ENCODE peak calls at places on chromosomes 2 and 18, in ten cellular contexts. One of them, this sample, is unnamed.

GRCh38 chr2:105812180-105813044 is 67.7 kb downstream of the NCK2 start:
- DNase-seq in upper lobe of right lung: no peak
- DNase-seq in progenitor cell of endocrine pancreas: no peak
- DNase-seq in body of pancreas: peak
- DNase-seq in fibroblast of mammary gland: peak
- DNase-seq in endothelial cell: no peak
- DNase-seq in brain microvascular endothelial cell: peak
- DNase-seq in pancreas: no peak
- DNase-seq in PC-9: no peak
- DNase-seq in mammary epithelial cell: peak
- DNase-seq in this sample: peak

GRCh38 chr2:20482711-20483110 is 35.8 kb downstream of the RHOB start:
- DNase-seq in endothelial cell: no peak
- DNase-seq in brain microvascular endothelial cell: no peak
- DNase-seq in body of pancreas: no peak
- DNase-seq in PC-9: no peak
- DNase-seq in fibroblast of mammary gland: no peak
- DNase-seq in pancreas: no peak
- DNase-seq in upper lobe of right lung: no peak
- DNase-seq in progenitor cell of endocrine pancreas: no peak
- DNase-seq in mammary epithelial cell: no peak
- DNase-seq in this sample: no peak

GRCh38 chr2:231222318-231223000 is 24.0 kb downstream of the ARMC9 start:
- DNase-seq in upper lobe of right lung: no peak
- DNase-seq in endothelial cell: no peak
- DNase-seq in progenitor cell of endocrine pancreas: no peak
- DNase-seq in fibroblast of mammary gland: no peak
- DNase-seq in mammary epithelial cell: no peak
- DNase-seq in body of pancreas: no peak
- DNase-seq in pancreas: no peak
- DNase-seq in brain microvascular endothelial cell: peak
- DNase-seq in PC-9: no peak
- DNase-seq in this sample: peak

GRCh38 chr2:226791056-226791486 is 8.5 kb downstream of the IRS1 start:
- DNase-seq in upper lobe of right lung: peak
- DNase-seq in mammary epithelial cell: peak
- DNase-seq in brain microvascular endothelial cell: peak
- DNase-seq in body of pancreas: peak
- DNase-seq in endothelial cell: peak
- DNase-seq in fibroblast of mammary gland: peak
- DNase-seq in pancreas: peak
- DNase-seq in progenitor cell of endocrine pancreas: no peak
- DNase-seq in PC-9: no peak
- DNase-seq in this sample: no peak

GRCh38 chr2:69026026-69026425 is 13.0 kb downstream of the ANTXR1 start:
- DNase-seq in brain microvascular endothelial cell: peak
- DNase-seq in PC-9: no peak
- DNase-seq in endothelial cell: peak
- DNase-seq in upper lobe of right lung: no peak
- DNase-seq in mammary epithelial cell: peak
- DNase-seq in pancreas: no peak
- DNase-seq in progenitor cell of endocrine pancreas: no peak
- DNase-seq in body of pancreas: peak
- DNase-seq in fibroblast of mammary gland: peak
- DNase-seq in this sample: peak

GRCh38 chr2:218310853-218311542 is 18.7 kb upstream of the TMBIM1 start:
- DNase-seq in mammary epithelial cell: no peak
- DNase-seq in progenitor cell of endocrine pancreas: no peak
- DNase-seq in body of pancreas: no peak
- DNase-seq in brain microvascular endothelial cell: no peak
- DNase-seq in upper lobe of right lung: no peak
- DNase-seq in fibroblast of mammary gland: no peak
- DNase-seq in PC-9: no peak
- DNase-seq in endothelial cell: no peak
- DNase-seq in pancreas: no peak
- DNase-seq in this sample: no peak

GRCh38 chr2:173370198-173370597 is 15.5 kb downstream of the CDCA7 start:
- DNase-seq in body of pancreas: no peak
- DNase-seq in brain microvascular endothelial cell: no peak
- DNase-seq in mammary epithelial cell: no peak
- DNase-seq in fibroblast of mammary gland: no peak
- DNase-seq in upper lobe of right lung: no peak
- DNase-seq in pancreas: no peak
- DNase-seq in endothelial cell: no peak
- DNase-seq in PC-9: no peak
- DNase-seq in progenitor cell of endocrine pancreas: no peak
- DNase-seq in this sample: no peak

GRCh38 chr2:47002480-47003381 is 87.1 kb upstream of the MCFD2 start:
- DNase-seq in mammary epithelial cell: no peak
- DNase-seq in brain microvascular endothelial cell: no peak
- DNase-seq in body of pancreas: peak
- DNase-seq in PC-9: no peak
- DNase-seq in upper lobe of right lung: no peak
- DNase-seq in endothelial cell: no peak
- DNase-seq in fibroblast of mammary gland: no peak
- DNase-seq in progenitor cell of endocrine pancreas: no peak
- DNase-seq in pancreas: peak
- DNase-seq in this sample: peak

GRCh38 chr2:80437959-80438358 is 133.4 kb upstream of the LRRTM1 start:
- DNase-seq in body of pancreas: no peak
- DNase-seq in fibroblast of mammary gland: no peak
- DNase-seq in endothelial cell: no peak
- DNase-seq in pancreas: no peak
- DNase-seq in progenitor cell of endocrine pancreas: no peak
- DNase-seq in upper lobe of right lung: no peak
- DNase-seq in mammary epithelial cell: no peak
- DNase-seq in PC-9: no peak
- DNase-seq in brain microvascular endothelial cell: no peak
- DNase-seq in this sample: no peak

GRCh38 chr2:151782378-151783132 is 45.7 kb downstream of the ARL5A start:
- DNase-seq in pancreas: no peak
- DNase-seq in upper lobe of right lung: no peak
- DNase-seq in mammary epithelial cell: no peak
- DNase-seq in endothelial cell: no peak
- DNase-seq in progenitor cell of endocrine pancreas: no peak
- DNase-seq in brain microvascular endothelial cell: no peak
- DNase-seq in fibroblast of mammary gland: no peak
- DNase-seq in PC-9: no peak
- DNase-seq in body of pancreas: no peak
- DNase-seq in this sample: no peak

GRCh38 chr2:235611337-235611736 is 117.5 kb downstream of the AGAP1 start:
- DNase-seq in brain microvascular endothelial cell: no peak
- DNase-seq in endothelial cell: no peak
- DNase-seq in mammary epithelial cell: no peak
- DNase-seq in progenitor cell of endocrine pancreas: no peak
- DNase-seq in pancreas: no peak
- DNase-seq in upper lobe of right lung: no peak
- DNase-seq in body of pancreas: no peak
- DNase-seq in fibroblast of mammary gland: no peak
- DNase-seq in PC-9: no peak
- DNase-seq in this sample: peak

GRCh38 chr2:232142049-232142448 is 180.5 kb downstream of the DIS3L2 start:
- DNase-seq in fibroblast of mammary gland: peak
- DNase-seq in mammary epithelial cell: peak
- DNase-seq in endothelial cell: peak
- DNase-seq in brain microvascular endothelial cell: peak
- DNase-seq in progenitor cell of endocrine pancreas: no peak
- DNase-seq in PC-9: no peak
- DNase-seq in upper lobe of right lung: no peak
- DNase-seq in body of pancreas: peak
- DNase-seq in pancreas: no peak
- DNase-seq in this sample: no peak

GRCh38 chr2:128446049-128446811 is 127.6 kb upstream of the HS6ST1 start:
- DNase-seq in upper lobe of right lung: peak
- DNase-seq in body of pancreas: no peak
- DNase-seq in PC-9: no peak
- DNase-seq in fibroblast of mammary gland: no peak
- DNase-seq in brain microvascular endothelial cell: no peak
- DNase-seq in endothelial cell: peak
- DNase-seq in mammary epithelial cell: no peak
- DNase-seq in pancreas: peak
- DNase-seq in progenitor cell of endocrine pancreas: no peak
- DNase-seq in this sample: no peak

GRCh38 chr2:203878060-203878459 is 10.5 kb downstream of the CTLA4 start:
- DNase-seq in PC-9: no peak
- DNase-seq in endothelial cell: no peak
- DNase-seq in brain microvascular endothelial cell: no peak
- DNase-seq in upper lobe of right lung: no peak
- DNase-seq in fibroblast of mammary gland: peak
- DNase-seq in body of pancreas: no peak
- DNase-seq in mammary epithelial cell: peak
- DNase-seq in pancreas: no peak
- DNase-seq in progenitor cell of endocrine pancreas: no peak
- DNase-seq in this sample: no peak

GRCh38 chr2:153519260-153519875 is 40.8 kb upstream of the RPRM start:
- DNase-seq in progenitor cell of endocrine pancreas: peak
- DNase-seq in upper lobe of right lung: peak
- DNase-seq in fibroblast of mammary gland: peak
- DNase-seq in endothelial cell: peak
- DNase-seq in brain microvascular endothelial cell: peak
- DNase-seq in PC-9: no peak
- DNase-seq in body of pancreas: peak
- DNase-seq in mammary epithelial cell: peak
- DNase-seq in pancreas: no peak
- DNase-seq in this sample: peak

GRCh38 chr18:8450013-8450412 is 159.2 kb upstream of the RAB12 start:
- DNase-seq in endothelial cell: peak
- DNase-seq in mammary epithelial cell: no peak
- DNase-seq in progenitor cell of endocrine pancreas: no peak
- DNase-seq in fibroblast of mammary gland: peak
- DNase-seq in pancreas: no peak
- DNase-seq in PC-9: peak
- DNase-seq in body of pancreas: no peak
- DNase-seq in upper lobe of right lung: no peak
- DNase-seq in brain microvascular endothelial cell: no peak
- DNase-seq in this sample: peak

GRCh38 chr18:62586148-62586774 is 63.4 kb downstream of the ZCCHC2 start:
- DNase-seq in upper lobe of right lung: peak
- DNase-seq in progenitor cell of endocrine pancreas: peak
- DNase-seq in PC-9: peak
- DNase-seq in brain microvascular endothelial cell: peak
- DNase-seq in endothelial cell: peak
- DNase-seq in body of pancreas: peak
- DNase-seq in mammary epithelial cell: peak
- DNase-seq in fibroblast of mammary gland: peak
- DNase-seq in pancreas: no peak
- DNase-seq in this sample: peak
- TF ChIP-seq CTCF in upper lobe of right lung: peak
- TF ChIP-seq CTCF in progenitor cell of endocrine pancreas: peak
- TF ChIP-seq CTCF in PC-9: peak
- TF ChIP-seq CTCF in brain microvascular endothelial cell: peak
- TF ChIP-seq CTCF in endothelial cell: peak
- TF ChIP-seq CTCF in body of pancreas: peak
- TF ChIP-seq CTCF in mammary epithelial cell: peak
- TF ChIP-seq CTCF in fibroblast of mammary gland: peak
- TF ChIP-seq CTCF in pancreas: peak
- TF ChIP-seq CTCF in this sample: peak

DNA sequence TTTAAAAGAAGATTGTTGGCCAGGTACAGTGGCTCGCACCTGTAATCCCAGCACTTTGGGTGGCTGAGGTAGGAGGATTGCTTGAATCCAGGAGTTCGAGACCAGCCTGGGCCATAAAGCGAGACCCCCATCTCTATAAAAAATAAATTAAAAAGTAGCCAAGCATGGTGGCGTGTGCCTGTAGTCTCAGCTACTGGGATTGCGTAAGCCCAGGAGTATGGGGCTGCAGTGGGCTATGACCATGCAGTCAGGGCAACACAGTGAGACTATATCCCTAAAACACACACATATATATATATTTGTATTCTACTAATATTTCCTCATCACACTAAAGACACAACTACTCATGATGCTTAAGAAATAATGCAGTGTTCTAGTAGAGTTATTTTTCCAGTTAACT is 7.1 kb downstream of the HDHD2 start:
- DNase-seq in upper lobe of right lung: no peak
- DNase-seq in endothelial cell: no peak
- DNase-seq in brain microvascular endothelial cell: no peak
- DNase-seq in fibroblast of mammary gland: no peak
- DNase-seq in progenitor cell of endocrine pancreas: no peak
- DNase-seq in pancreas: no peak
- DNase-seq in PC-9: no peak
- DNase-seq in mammary epithelial cell: no peak
- DNase-seq in body of pancreas: no peak
- DNase-seq in this sample: no peak
- TF ChIP-seq CTCF in upper lobe of right lung: no peak
- TF ChIP-seq CTCF in endothelial cell: no peak
- TF ChIP-seq CTCF in brain microvascular endothelial cell: no peak
- TF ChIP-seq CTCF in fibroblast of mammary gland: no peak
- TF ChIP-seq CTCF in progenitor cell of endocrine pancreas: no peak
- TF ChIP-seq CTCF in pancreas: no peak
- TF ChIP-seq CTCF in PC-9: no peak
- TF ChIP-seq CTCF in mammary epithelial cell: no peak
- TF ChIP-seq CTCF in body of pancreas: no peak
- TF ChIP-seq CTCF in this sample: no peak

DNA sequence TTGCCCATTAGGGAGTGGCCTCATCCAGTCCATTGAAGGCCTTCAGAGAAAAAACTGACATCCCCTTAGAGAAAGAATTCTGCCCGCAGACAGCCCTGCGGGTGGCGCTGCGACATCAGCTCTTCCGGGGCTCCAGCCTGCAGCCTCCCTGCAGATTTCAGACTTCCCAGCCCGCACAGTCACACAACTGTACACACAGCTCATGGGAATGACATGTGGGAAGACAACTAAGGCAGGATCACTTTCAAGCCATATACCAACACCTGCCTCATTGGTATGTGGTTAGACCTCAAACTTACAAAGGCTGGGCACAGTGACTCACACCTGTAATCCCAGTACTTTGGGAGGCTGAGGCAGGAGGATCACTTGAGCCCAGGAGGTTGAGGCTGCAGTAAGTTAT is 24.8 kb upstream of the TUBB6 start:
- DNase-seq in pancreas: no peak
- DNase-seq in mammary epithelial cell: peak
- DNase-seq in PC-9: peak
- DNase-seq in upper lobe of right lung: no peak
- DNase-seq in brain microvascular endothelial cell: peak
- DNase-seq in fibroblast of mammary gland: peak
- DNase-seq in endothelial cell: peak
- DNase-seq in body of pancreas: no peak
- DNase-seq in progenitor cell of endocrine pancreas: no peak
- DNase-seq in this sample: peak
- TF ChIP-seq CTCF in pancreas: no peak
- TF ChIP-seq CTCF in mammary epithelial cell: peak
- TF ChIP-seq CTCF in PC-9: no peak
- TF ChIP-seq CTCF in upper lobe of right lung: no peak
- TF ChIP-seq CTCF in brain microvascular endothelial cell: peak
- TF ChIP-seq CTCF in fibroblast of mammary gland: peak
- TF ChIP-seq CTCF in endothelial cell: peak
- TF ChIP-seq CTCF in body of pancreas: peak
- TF ChIP-seq CTCF in progenitor cell of endocrine pancreas: peak
- TF ChIP-seq CTCF in this sample: peak

DNA sequence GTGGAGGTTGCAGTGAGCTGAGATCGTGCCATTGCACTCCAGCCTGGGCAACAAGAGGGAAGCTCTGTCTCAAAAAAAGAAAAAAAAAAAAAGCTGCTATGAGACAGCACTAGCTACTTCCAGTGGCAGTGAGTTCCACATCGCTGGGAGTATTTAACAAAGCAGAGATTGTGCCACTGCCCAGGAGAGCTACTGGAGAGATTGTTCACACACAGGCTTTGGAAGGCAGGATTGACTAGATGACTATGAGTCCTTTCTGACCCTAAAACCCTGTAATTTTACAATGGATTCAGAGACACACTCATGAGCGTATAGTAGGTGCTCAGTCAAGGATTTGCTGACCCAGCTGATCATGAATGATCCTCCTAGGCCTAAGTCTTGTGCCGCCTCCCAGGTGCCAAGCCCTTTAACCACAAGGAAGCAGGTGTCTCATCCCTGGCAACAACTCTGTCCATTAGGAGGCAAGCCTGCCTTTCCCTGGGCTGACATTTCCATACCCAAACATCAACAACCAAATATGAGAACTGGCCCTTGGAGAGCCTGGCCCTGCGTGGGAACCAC is 45.0 kb upstream of the ODC1 start:
- DNase-seq in body of pancreas: no peak
- DNase-seq in mammary epithelial cell: no peak
- DNase-seq in endothelial cell: no peak
- DNase-seq in progenitor cell of endocrine pancreas: no peak
- DNase-seq in upper lobe of right lung: no peak
- DNase-seq in pancreas: no peak
- DNase-seq in PC-9: no peak
- DNase-seq in brain microvascular endothelial cell: no peak
- DNase-seq in fibroblast of mammary gland: no peak
- DNase-seq in this sample: no peak
- TF ChIP-seq CTCF in body of pancreas: no peak
- TF ChIP-seq CTCF in mammary epithelial cell: no peak
- TF ChIP-seq CTCF in endothelial cell: no peak
- TF ChIP-seq CTCF in progenitor cell of endocrine pancreas: no peak
- TF ChIP-seq CTCF in upper lobe of right lung: no peak
- TF ChIP-seq CTCF in pancreas: no peak
- TF ChIP-seq CTCF in PC-9: no peak
- TF ChIP-seq CTCF in brain microvascular endothelial cell: no peak
- TF ChIP-seq CTCF in fibroblast of mammary gland: no peak
- TF ChIP-seq CTCF in this sample: no peak

This sample was measured in foreskin fibroblast.